ENCODE peak calls at places on chromosomes 3 and 15, in nine cellular contexts. Q is CD8-positive, alpha-beta T cell; M is cardiac muscle cell; S is effector memory CD4-positive, alpha-beta T cell; E is GM23338; Y is psoas muscle; C is H9; K is colonic mucosa; F is stomach. L is an unnamed sample. For H3K27me3, the result is how much of the 10 kb centered on the place peaks cover.

GRCh38 chr3:185200639-185201038 is 47.8 kb upstream of the C3orf70 start:
- DNase-seq in Q (no peak), M (no peak), S (no peak), E (no peak), Y (no peak), C (no peak), K (no peak), F (no peak), L (no peak)

GRCh38 chr15:74307827-74308642 is 59.4 kb downstream of the CYP11A1 start:
- DNase-seq in Q (no peak), M (peak), S (no peak), E (peak), Y (no peak), C (peak), K (peak), F (peak), L (no peak)

GRCh38 chr3:77319711-77320110 is 279.8 kb downstream of the ROBO2 start:
- DNase-seq in Q (no peak), M (no peak), S (no peak), E (peak), Y (no peak), C (no peak), K (no peak), F (no peak), L (no peak)

GRCh38 chr15:69117431-69117841 is 43.0 kb upstream of the GLCE start:
- DNase-seq in Q (no peak), M (no peak), S (no peak), E (peak), Y (no peak), C (peak), K (no peak), F (no peak), L (no peak)

GRCh38 chr3:196666001-196666867 is 26.7 kb downstream of the NRROS start:
- DNase-seq in Q (no peak), M (peak), S (no peak), E (peak), Y (no peak), C (peak), K (no peak), F (no peak), L (no peak)

GRCh38 chr3:67437789-67438188 is 216.6 kb downstream of the SUCLG2 start:
- DNase-seq in Q (no peak), M (no peak), S (no peak), E (no peak), Y (no peak), C (no peak), K (no peak), F (no peak), L (no peak)

GRCh38 chr3:146404451-146404850 is 64.9 kb downstream of the PLSCR2 start:
- DNase-seq in Q (no peak), M (no peak), S (no peak), E (no peak), Y (no peak), C (no peak), K (no peak), F (no peak), L (no peak)

GRCh38 chr3:181723064-181723463 is 11.3 kb downstream of the SOX2 start:
- DNase-seq in Q (no peak), M (no peak), S (no peak), E (no peak), Y (no peak), C (no peak), K (no peak), F (no peak), L (no peak)

GRCh38 chr15:87578776-87579175 is 677.8 kb downstream of the NTRK3 start:
- DNase-seq in Q (no peak), M (no peak), S (no peak), E (no peak), Y (no peak), C (no peak), K (no peak), F (no peak), L (no peak)

GRCh38 chr3:159852821-159853505 is 135.7 kb upstream of the IL12A start:
- DNase-seq in Q (no peak), M (peak), S (no peak), E (peak), Y (peak), C (peak), K (no peak), F (no peak), L (peak)

GRCh38 chr3:110858549-110858948 is 213.1 kb upstream of the NECTIN3 start:
- DNase-seq in Q (no peak), M (no peak), S (no peak), E (no peak), Y (no peak), C (no peak), K (no peak), F (no peak), L (no peak)

GRCh38 chr3:18444597-18445420 is 19.7 kb upstream of the SATB1 start:
- DNase-seq in Q (peak), M (peak), S (peak), E (peak), Y (peak), C (peak), K (peak), F (peak), L (peak)

GRCh38 chr3:8503871-8504610 is 2.4 kb downstream of the LMCD1 start:
- DNase-seq in Q (no peak), M (no peak), S (no peak), E (peak), Y (no peak), C (no peak), K (no peak), F (no peak), L (no peak)

GRCh38 chr3:46731795-46732194 is 14.1 kb upstream of the PRSS50 start:
- DNase-seq in Q (no peak), M (no peak), S (no peak), E (no peak), Y (no peak), C (no peak), K (no peak), F (no peak), L (no peak)

GRCh38 chr3:46734773-46735172 is 17.1 kb upstream of the PRSS50 start:
- DNase-seq in Q (no peak), M (no peak), S (no peak), E (no peak), Y (no peak), C (peak), K (no peak), F (peak), L (no peak)

GRCh38 chr3:46730819-46731218 is 13.2 kb upstream of the PRSS50 start:
- DNase-seq in Q (no peak), M (no peak), S (no peak), E (no peak), Y (no peak), C (no peak), K (no peak), F (no peak), L (no peak)

GRCh38 chr3:46736006-46736872 is 18.6 kb upstream of the PRSS50 start:
- DNase-seq in Q (no peak), M (no peak), S (no peak), E (no peak), Y (no peak), C (peak), K (no peak), F (peak), L (no peak)

GRCh38 chr3:46733026-46733800 is 15.5 kb upstream of the PRSS50 start:
- DNase-seq in Q (no peak), M (no peak), S (no peak), E (no peak), Y (no peak), C (peak), K (no peak), F (no peak), L (no peak)
- H3K27me3 ChIP-seq in Q (under half), M (under half), S (under half), E (under half), Y (under half), C (under half), K (under half), F (under half), L (under half)

GRCh38 chr3:184173374-184173722 is 1.3 kb upstream of the AP2M1 start:
- DNase-seq in Q (no peak), M (no peak), S (no peak), E (no peak), Y (no peak), C (no peak), K (no peak), F (no peak), L (no peak)
- H3K27ac ChIP-seq in Q (no peak), M (peak), S (no peak), E (no peak), Y (peak), C (no peak), K (no peak), F (peak), L (peak)

DNA sequence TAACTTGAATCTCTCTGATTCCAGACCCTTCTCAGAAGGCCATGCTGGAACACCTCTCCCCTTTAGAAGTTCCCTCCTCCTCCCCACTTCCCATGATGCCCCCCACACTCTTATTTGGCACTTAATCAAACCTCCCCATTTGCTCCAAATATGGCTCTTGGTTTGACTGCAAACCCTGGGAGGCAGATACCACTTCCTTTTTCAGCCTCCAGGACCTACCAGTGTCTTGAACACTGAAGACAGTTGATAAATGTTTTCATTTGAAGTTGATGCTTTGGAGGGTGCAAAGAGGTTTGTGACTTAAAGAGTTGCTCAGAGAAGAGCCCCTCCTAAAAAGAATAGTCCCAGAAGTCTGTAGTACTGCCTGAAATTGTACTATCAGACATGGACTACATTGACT is 61.5 kb downstream of the SEMA5B start:
- DNase-seq in Q (no peak), M (no peak), S (no peak), E (no peak), Y (no peak), C (no peak), K (no peak), F (no peak), L (no peak)
- H3K27me3 ChIP-seq in Q (under half), M (under half), S (under half), E (under half), Y (under half), C (under half), K (under half), F (under half), L (under half)

DNA sequence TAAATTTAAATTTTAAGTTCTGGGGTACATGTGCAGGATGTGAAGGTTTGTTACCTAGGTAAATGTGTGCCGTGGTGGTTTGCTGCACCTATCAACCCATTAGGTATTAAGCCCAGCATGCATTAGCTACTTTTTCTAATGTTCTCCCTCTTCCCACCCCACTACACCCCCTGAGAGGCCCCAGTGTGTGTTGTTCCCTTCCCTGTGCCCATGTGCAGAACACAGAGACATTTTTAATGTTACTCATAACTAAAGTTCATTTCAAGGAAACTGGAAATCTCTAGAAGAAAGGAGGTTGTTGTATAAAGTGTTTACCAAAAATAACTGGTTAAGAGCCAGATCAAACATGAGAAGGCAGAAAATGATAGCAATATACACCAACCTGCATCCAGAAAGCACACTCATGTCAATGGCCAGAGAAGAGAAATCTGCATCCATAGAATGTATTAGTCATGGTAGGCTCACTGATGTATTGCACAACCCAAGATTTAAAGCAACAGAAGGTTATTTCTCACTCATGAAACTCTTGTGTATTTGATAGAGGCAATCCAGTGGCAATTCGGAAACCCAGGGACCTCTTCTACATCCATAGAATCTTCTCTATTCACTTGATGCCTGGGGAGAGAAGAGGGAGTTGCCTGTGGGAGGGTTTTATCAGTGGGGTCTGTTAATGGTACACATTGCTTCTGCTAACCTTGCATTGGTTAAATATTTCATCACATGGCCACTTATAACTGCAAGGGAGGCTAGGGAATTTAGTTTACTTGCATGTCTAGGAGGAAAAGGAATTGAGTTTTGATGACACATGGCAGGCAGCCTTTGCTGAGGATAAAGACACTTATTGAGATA is 321.9 kb upstream of the RASGRP1 start:
- DNase-seq in Q (no peak), M (no peak), S (no peak), E (no peak), Y (no peak), C (no peak), K (no peak), F (no peak), L (no peak)
- H3K27ac ChIP-seq in Q (no peak), M (no peak), S (no peak), E (no peak), Y (no peak), C (no peak), K (no peak), F (no peak), L (no peak)

DNA sequence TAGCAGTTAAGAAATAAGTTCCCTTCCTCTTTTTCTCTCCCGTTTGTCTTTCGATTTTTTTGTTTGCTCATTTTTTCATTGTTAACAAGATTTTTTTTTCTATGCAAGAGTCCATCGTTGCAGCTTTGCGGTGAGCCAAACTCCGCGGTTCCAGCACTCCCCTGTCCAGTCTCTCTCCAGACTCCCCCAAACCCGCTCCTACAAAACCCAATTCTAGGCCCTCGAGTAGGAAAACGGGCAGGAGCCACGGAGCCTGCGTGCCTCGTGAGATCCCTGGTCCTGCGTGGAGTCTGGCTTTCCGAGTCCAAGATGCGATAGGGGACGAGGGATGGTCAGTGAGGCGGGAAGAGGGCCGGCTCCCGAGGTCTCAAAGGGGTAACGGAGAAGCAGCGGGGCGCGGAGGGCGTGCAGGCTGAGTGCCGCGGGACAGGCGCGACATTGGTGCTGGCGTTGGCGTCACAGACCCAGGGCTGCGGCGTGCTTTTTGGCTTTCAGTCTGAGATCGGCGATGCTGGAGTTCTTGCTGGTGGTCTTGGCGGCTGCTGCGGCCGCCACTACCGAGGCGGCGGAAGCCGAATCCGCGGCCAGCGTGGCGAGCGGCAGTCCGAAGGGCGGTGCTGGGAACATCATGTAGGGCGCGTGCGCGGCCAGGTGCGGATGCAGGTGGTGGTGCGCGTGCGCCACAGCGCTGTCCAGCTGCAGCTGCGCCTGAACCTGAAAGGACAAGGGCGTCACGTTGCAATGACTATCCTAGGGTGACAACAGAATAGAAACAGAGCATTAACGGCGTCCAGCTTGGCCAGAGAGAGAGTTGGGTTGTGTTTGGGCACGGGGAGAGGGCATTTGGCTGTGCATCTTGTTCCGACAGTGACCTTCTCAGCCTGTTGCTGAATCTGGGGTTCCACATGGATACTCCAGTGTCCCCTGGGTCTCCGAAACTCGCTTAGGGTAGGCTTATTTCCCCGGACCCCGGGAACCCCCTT is 8.4 kb downstream of the SHOX2 start:
- DNase-seq in Q (peak), M (peak), S (peak), E (peak), Y (peak), C (peak), K (peak), F (peak), L (no peak)
- H3K27me3 ChIP-seq in Q (half or more), M (half or more), S (half or more), E (half or more), Y (under half), C (half or more), K (half or more), F (under half), L (half or more)

GRCh38 chr3:129688310-129688895 is 81.9 kb upstream of the PLXND1 start:
- DNase-seq in Q (no peak), M (peak), S (no peak), E (peak), Y (peak), C (peak), K (peak), F (peak), L (peak)

GRCh38 chr3:129690406-129690805 is 83.9 kb upstream of the PLXND1 start:
- DNase-seq in Q (peak), M (peak), S (peak), E (peak), Y (no peak), C (peak), K (peak), F (no peak), L (no peak)

GRCh38 chr3:129690963-129691362 is 84.5 kb upstream of the PLXND1 start:
- DNase-seq in Q (no peak), M (no peak), S (no peak), E (no peak), Y (no peak), C (no peak), K (no peak), F (no peak), L (no peak)

GRCh38 chr3:129687586-129688125 is 81.2 kb upstream of the PLXND1 start:
- DNase-seq in Q (no peak), M (no peak), S (no peak), E (no peak), Y (no peak), C (no peak), K (no peak), F (no peak), L (no peak)

GRCh38 chr3:129689036-129689435 is 82.6 kb upstream of the PLXND1 start:
- DNase-seq in Q (no peak), M (no peak), S (no peak), E (no peak), Y (no peak), C (no peak), K (no peak), F (no peak), L (no peak)
- H3K27ac ChIP-seq in Q (no peak), M (peak), S (no peak), E (peak), Y (peak), C (no peak), K (no peak), F (peak), L (peak)

GRCh38 chr15:88604972-88605506 is 16.1 kb upstream of the AEN start:
- DNase-seq in Q (no peak), M (peak), S (no peak), E (peak), Y (no peak), C (no peak), K (no peak), F (no peak), L (no peak)
- H3K27me3 ChIP-seq in Q (under half), M (half or more), S (under half), E (half or more), Y (under half), C (under half), K (under half), F (under half), L (half or more)

GRCh38 chr3:99891610-99892285 is 74.1 kb downstream of the CMSS1 start:
- DNase-seq in Q (no peak), M (no peak), S (no peak), E (no peak), Y (no peak), C (no peak), K (no peak), F (no peak), L (no peak)

GRCh38 chr3:99895706-99896441 is 78.2 kb downstream of the CMSS1 start:
- DNase-seq in Q (no peak), M (no peak), S (no peak), E (no peak), Y (no peak), C (no peak), K (no peak), F (no peak), L (no peak)

GRCh38 chr3:99896482-99896881 is 78.8 kb downstream of the CMSS1 start:
- DNase-seq in Q (no peak), M (no peak), S (no peak), E (peak), Y (no peak), C (no peak), K (no peak), F (no peak), L (no peak)

GRCh38 chr3:99892332-99892731 is 74.7 kb downstream of the CMSS1 start:
- DNase-seq in Q (no peak), M (no peak), S (no peak), E (no peak), Y (no peak), C (no peak), K (no peak), F (no peak), L (no peak)

GRCh38 chr3:99895106-99895705 is 77.5 kb downstream of the CMSS1 start:
- DNase-seq in Q (no peak), M (no peak), S (no peak), E (no peak), Y (no peak), C (no peak), K (no peak), F (no peak), L (no peak)
- H3K27ac ChIP-seq in Q (no peak), M (no peak), S (no peak), E (no peak), Y (peak), C (no peak), K (peak), F (no peak), L (no peak)

L was measured in left ventricle myocardium inferior.